ENCODE peak calls at places on chromosomes 12 and 14, in six cellular contexts. One of them, this sample, is unnamed.

GRCh38 chr12:122203968-122204828 is 689 bp downstream of the B3GNT4 start:
- DNase-seq in MM.1S: no peak
- DNase-seq in SK-N-SH: peak
- DNase-seq in GM23248: peak
- DNase-seq in neural progenitor cell: peak
- DNase-seq in HCT116: no peak
- DNase-seq in this sample: no peak

GRCh38 chr12:123897221-123897620 is 75.4 kb downstream of the CCDC92 start:
- DNase-seq in MM.1S: no peak
- DNase-seq in SK-N-SH: no peak
- DNase-seq in GM23248: peak
- DNase-seq in neural progenitor cell: no peak
- DNase-seq in HCT116: peak
- DNase-seq in this sample: no peak

GRCh38 chr12:109949089-109949488 is 47.1 kb downstream of the GIT2 start:
- DNase-seq in neural progenitor cell: no peak
- DNase-seq in MM.1S: no peak
- DNase-seq in SK-N-SH: no peak
- DNase-seq in HCT116: no peak
- DNase-seq in GM23248: peak
- DNase-seq in this sample: peak

GRCh38 chr12:128644664-128645296 is 179.0 kb downstream of the SLC15A4 start:
- DNase-seq in HCT116: no peak
- DNase-seq in GM23248: no peak
- DNase-seq in neural progenitor cell: peak
- DNase-seq in SK-N-SH: peak
- DNase-seq in MM.1S: no peak
- DNase-seq in this sample: peak

GRCh38 chr14:20905661-20906060 is 14.5 kb downstream of the RNASE3 start:
- DNase-seq in neural progenitor cell: no peak
- DNase-seq in SK-N-SH: no peak
- DNase-seq in MM.1S: no peak
- DNase-seq in GM23248: no peak
- DNase-seq in HCT116: no peak
- DNase-seq in this sample: no peak

GRCh38 chr14:30610719-30611388 is 11.3 kb upstream of the SCFD1 start:
- DNase-seq in HCT116: peak
- DNase-seq in GM23248: peak
- DNase-seq in MM.1S: no peak
- DNase-seq in SK-N-SH: peak
- DNase-seq in neural progenitor cell: no peak
- DNase-seq in this sample: peak

GRCh38 chr12:109356586-109356985 is 8.9 kb downstream of the MYO1H start:
- DNase-seq in MM.1S: no peak
- DNase-seq in SK-N-SH: no peak
- DNase-seq in neural progenitor cell: no peak
- DNase-seq in GM23248: no peak
- DNase-seq in HCT116: no peak
- DNase-seq in this sample: no peak

GRCh38 chr14:99654235-99655000 is 9.5 kb downstream of the HHIPL1 start:
- DNase-seq in HCT116: no peak
- DNase-seq in neural progenitor cell: peak
- DNase-seq in GM23248: peak
- DNase-seq in MM.1S: peak
- DNase-seq in SK-N-SH: no peak
- DNase-seq in this sample: peak

GRCh38 chr14:87391066-87391465 is 601.9 kb downstream of the GALC start:
- DNase-seq in MM.1S: no peak
- DNase-seq in SK-N-SH: no peak
- DNase-seq in GM23248: no peak
- DNase-seq in HCT116: no peak
- DNase-seq in neural progenitor cell: no peak
- DNase-seq in this sample: no peak

GRCh38 chr12:78359530-78359929 is 505.0 kb upstream of the SYT1 start:
- DNase-seq in MM.1S: no peak
- DNase-seq in SK-N-SH: no peak
- DNase-seq in neural progenitor cell: no peak
- DNase-seq in GM23248: peak
- DNase-seq in HCT116: no peak
- DNase-seq in this sample: no peak

GRCh38 chr12:43653917-43654316 is 101.9 kb upstream of the ADAMTS20 start:
- DNase-seq in GM23248: no peak
- DNase-seq in neural progenitor cell: no peak
- DNase-seq in SK-N-SH: peak
- DNase-seq in HCT116: no peak
- DNase-seq in MM.1S: no peak
- DNase-seq in this sample: peak

GRCh38 chr12:102811125-102811737 is 105.8 kb downstream of the PAH start:
- DNase-seq in MM.1S: peak
- DNase-seq in GM23248: peak
- DNase-seq in HCT116: peak
- DNase-seq in neural progenitor cell: peak
- DNase-seq in SK-N-SH: peak
- DNase-seq in this sample: peak

GRCh38 chr12:71092290-71092689 is 65.5 kb downstream of the TSPAN8 start:
- DNase-seq in MM.1S: no peak
- DNase-seq in HCT116: peak
- DNase-seq in SK-N-SH: no peak
- DNase-seq in GM23248: no peak
- DNase-seq in neural progenitor cell: no peak
- DNase-seq in this sample: no peak

GRCh38 chr14:69665596-69665995 is 54.2 kb downstream of the SUSD6 start:
- DNase-seq in GM23248: peak
- DNase-seq in MM.1S: no peak
- DNase-seq in HCT116: no peak
- DNase-seq in neural progenitor cell: no peak
- DNase-seq in SK-N-SH: no peak
- DNase-seq in this sample: no peak

GRCh38 chr12:13250416-13250815 is 53.9 kb downstream of the EMP1 start:
- DNase-seq in HCT116: peak
- DNase-seq in MM.1S: no peak
- DNase-seq in GM23248: peak
- DNase-seq in neural progenitor cell: no peak
- DNase-seq in SK-N-SH: no peak
- DNase-seq in this sample: no peak

GRCh38 chr12:106429043-106429552 is 71.5 kb downstream of the POLR3B start:
- DNase-seq in HCT116: no peak
- DNase-seq in GM23248: no peak
- DNase-seq in neural progenitor cell: no peak
- DNase-seq in SK-N-SH: no peak
- DNase-seq in MM.1S: no peak
- DNase-seq in this sample: no peak

GRCh38 chr14:77623201-77623600 is 6.8 kb upstream of the SPTLC2 start:
- DNase-seq in HCT116: no peak
- DNase-seq in SK-N-SH: no peak
- DNase-seq in GM23248: no peak
- DNase-seq in neural progenitor cell: no peak
- DNase-seq in MM.1S: no peak
- DNase-seq in this sample: no peak

GRCh38 chr14:90630407-90630806 is 185.8 kb downstream of the TTC7B start:
- DNase-seq in neural progenitor cell: no peak
- DNase-seq in HCT116: no peak
- DNase-seq in MM.1S: peak
- DNase-seq in SK-N-SH: no peak
- DNase-seq in GM23248: no peak
- DNase-seq in this sample: no peak

GRCh38 chr14:90551070-90551704 is 154.4 kb downstream of the CALM1 start:
- DNase-seq in neural progenitor cell: no peak
- DNase-seq in MM.1S: no peak
- DNase-seq in HCT116: no peak
- DNase-seq in GM23248: no peak
- DNase-seq in SK-N-SH: no peak
- DNase-seq in this sample: no peak

GRCh38 chr14:75885829-75886228 is 96.0 kb downstream of the TGFB3 start:
- DNase-seq in SK-N-SH: no peak
- DNase-seq in neural progenitor cell: no peak
- DNase-seq in MM.1S: no peak
- DNase-seq in HCT116: no peak
- DNase-seq in GM23248: peak
- DNase-seq in this sample: no peak

GRCh38 chr14:69138189-69138535 is 14.8 kb downstream of the DCAF5 start:
- DNase-seq in MM.1S: no peak
- DNase-seq in GM23248: peak
- DNase-seq in neural progenitor cell: peak
- DNase-seq in SK-N-SH: no peak
- DNase-seq in HCT116: no peak
- DNase-seq in this sample: peak

GRCh38 chr12:49088190-49088931 is 6.2 kb downstream of the DHH start:
- DNase-seq in SK-N-SH: peak
- DNase-seq in HCT116: peak
- DNase-seq in neural progenitor cell: peak
- DNase-seq in MM.1S: peak
- DNase-seq in GM23248: peak
- DNase-seq in this sample: peak
- H2AFZ ChIP-seq in SK-N-SH: peak
- H2AFZ ChIP-seq in HCT116: peak
- H2AFZ ChIP-seq in neural progenitor cell: no peak
- H2AFZ ChIP-seq in MM.1S: peak
- H2AFZ ChIP-seq in GM23248: peak
- H2AFZ ChIP-seq in this sample: no peak

DNA sequence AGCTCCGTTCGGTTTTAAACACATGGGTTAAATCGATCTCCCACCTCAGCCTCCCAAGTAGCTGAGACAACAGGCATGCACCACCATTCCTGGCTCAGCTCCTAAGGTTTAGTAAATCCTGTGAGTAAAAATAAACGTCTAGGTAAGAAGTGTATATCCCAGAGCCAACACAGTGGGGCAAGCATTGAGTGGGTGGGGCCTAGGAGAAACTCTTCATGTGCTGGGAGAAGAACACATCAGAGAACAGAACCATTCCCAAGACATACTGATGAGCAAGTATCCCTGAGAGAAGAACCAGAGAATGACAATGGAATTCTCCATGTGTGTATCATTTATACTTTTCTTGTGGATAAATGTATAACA is 86.3 kb downstream of the SEC23A start:
- DNase-seq in neural progenitor cell: no peak
- DNase-seq in HCT116: no peak
- DNase-seq in GM23248: peak
- DNase-seq in SK-N-SH: no peak
- DNase-seq in MM.1S: no peak
- DNase-seq in this sample: no peak
- H3K4me2 ChIP-seq in neural progenitor cell: peak
- H3K4me2 ChIP-seq in HCT116: no peak
- H3K4me2 ChIP-seq in GM23248: no peak
- H3K4me2 ChIP-seq in SK-N-SH: no peak
- H3K4me2 ChIP-seq in MM.1S: no peak
- H3K4me2 ChIP-seq in this sample: peak

DNA sequence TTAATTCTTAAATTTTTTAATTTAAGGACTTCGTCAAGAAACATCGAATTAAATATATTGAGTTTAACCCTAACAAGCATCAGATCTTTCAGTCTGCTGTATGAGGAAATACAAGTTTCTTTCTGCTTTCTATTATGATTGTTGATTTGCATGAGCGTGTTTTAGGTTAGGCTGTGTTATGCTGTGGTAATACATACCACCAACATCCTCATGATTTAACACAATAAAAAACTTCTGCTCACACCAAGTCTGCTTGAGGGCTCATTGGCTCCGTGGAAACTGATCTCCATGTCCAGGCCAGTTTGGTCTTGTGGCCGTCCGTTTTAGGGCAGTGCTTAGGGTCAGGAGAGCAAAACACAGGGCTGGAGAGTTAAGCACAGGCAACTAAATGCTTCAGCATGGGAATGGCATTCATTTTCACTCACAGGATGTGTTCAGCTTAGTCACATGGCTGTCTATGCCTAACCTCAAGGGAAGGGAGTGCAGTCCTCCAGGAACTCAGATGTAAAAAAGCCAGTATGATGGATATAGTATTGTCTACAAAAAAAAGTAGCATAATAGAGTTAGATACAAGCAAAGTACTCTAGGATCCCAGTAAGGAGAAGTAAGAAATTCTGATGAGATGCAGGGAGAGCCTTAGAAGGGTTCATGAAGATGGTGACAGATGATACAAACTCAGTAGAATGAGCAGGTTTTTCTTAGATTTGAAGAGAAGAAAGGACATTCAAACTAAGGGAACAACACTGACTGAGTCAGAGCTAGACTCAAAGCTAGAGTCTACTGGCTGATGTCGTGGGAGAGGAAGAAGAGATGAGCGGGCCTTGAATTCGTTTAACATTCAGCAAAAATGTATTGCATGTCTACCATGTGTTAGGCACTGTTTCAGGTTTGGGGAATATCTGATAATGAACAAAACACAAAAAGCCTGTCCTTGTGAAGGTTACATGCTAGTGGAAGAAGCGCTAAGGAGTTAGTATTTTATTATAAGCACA is 16.3 kb downstream of the MARK3 start:
- DNase-seq in HCT116: no peak
- DNase-seq in SK-N-SH: no peak
- DNase-seq in GM23248: peak
- DNase-seq in neural progenitor cell: peak
- DNase-seq in MM.1S: no peak
- DNase-seq in this sample: no peak
- TF ChIP-seq EZH2phosphoT487 in HCT116: no peak
- TF ChIP-seq EZH2phosphoT487 in SK-N-SH: no peak
- TF ChIP-seq EZH2phosphoT487 in GM23248: no peak
- TF ChIP-seq EZH2phosphoT487 in neural progenitor cell: no peak
- TF ChIP-seq EZH2phosphoT487 in MM.1S: no peak
- TF ChIP-seq EZH2phosphoT487 in this sample: no peak

GRCh38 chr12:65184858-65185229 is 15.5 kb downstream of the LEMD3 start:
- DNase-seq in HCT116: no peak
- DNase-seq in MM.1S: no peak
- DNase-seq in neural progenitor cell: no peak
- DNase-seq in GM23248: no peak
- DNase-seq in SK-N-SH: no peak
- DNase-seq in this sample: no peak
- H2AFZ ChIP-seq in HCT116: no peak
- H2AFZ ChIP-seq in MM.1S: no peak
- H2AFZ ChIP-seq in neural progenitor cell: no peak
- H2AFZ ChIP-seq in GM23248: no peak
- H2AFZ ChIP-seq in SK-N-SH: no peak
- H2AFZ ChIP-seq in this sample: no peak

DNA sequence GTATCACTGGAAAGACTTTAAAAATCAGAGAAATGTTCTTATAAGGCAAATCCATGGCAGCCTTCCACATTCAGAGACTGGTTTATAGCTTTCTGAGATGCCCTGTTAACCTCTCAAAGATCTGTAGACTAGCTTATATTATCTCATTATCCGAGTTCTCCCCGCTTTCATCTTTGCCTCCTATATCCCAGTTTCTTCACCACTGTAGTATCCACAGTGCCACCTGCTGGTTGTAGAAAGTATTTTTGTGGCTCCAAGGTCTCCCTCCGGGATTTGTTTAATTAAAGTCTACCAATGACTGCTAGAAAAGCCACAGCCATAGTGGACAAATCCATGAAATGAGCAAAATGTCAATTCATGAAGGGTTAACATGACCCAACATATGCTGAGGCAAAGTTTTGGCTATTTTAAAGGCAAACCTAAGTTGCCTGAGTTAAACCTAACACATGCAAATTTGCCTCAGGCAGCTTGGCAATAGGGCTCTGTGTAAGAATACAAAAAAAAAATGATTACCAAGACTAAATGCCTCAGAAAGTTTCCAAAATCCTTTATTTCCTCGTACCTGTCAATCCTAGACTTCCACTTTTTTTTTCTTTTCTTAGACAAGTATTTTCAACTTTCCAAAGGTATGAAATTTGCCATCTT is 218.8 kb upstream of the BMP4 start:
- DNase-seq in neural progenitor cell: peak
- DNase-seq in HCT116: peak
- DNase-seq in MM.1S: peak
- DNase-seq in GM23248: peak
- DNase-seq in SK-N-SH: peak
- DNase-seq in this sample: peak
- H3K4me2 ChIP-seq in neural progenitor cell: no peak
- H3K4me2 ChIP-seq in HCT116: peak
- H3K4me2 ChIP-seq in MM.1S: no peak
- H3K4me2 ChIP-seq in GM23248: no peak
- H3K4me2 ChIP-seq in SK-N-SH: no peak
- H3K4me2 ChIP-seq in this sample: no peak

GRCh38 chr12:21323736-21324135 is 11.0 kb downstream of the SLCO1A2 start:
- DNase-seq in SK-N-SH: no peak
- DNase-seq in neural progenitor cell: no peak
- DNase-seq in HCT116: no peak
- DNase-seq in GM23248: no peak
- DNase-seq in MM.1S: no peak
- DNase-seq in this sample: no peak
- TF ChIP-seq EZH2phosphoT487 in SK-N-SH: no peak
- TF ChIP-seq EZH2phosphoT487 in neural progenitor cell: no peak
- TF ChIP-seq EZH2phosphoT487 in HCT116: no peak
- TF ChIP-seq EZH2phosphoT487 in GM23248: no peak
- TF ChIP-seq EZH2phosphoT487 in MM.1S: no peak
- TF ChIP-seq EZH2phosphoT487 in this sample: no peak